ENCODE peak calls at places on chromosomes 7 and 10, in ten cellular contexts. One of them, this sample, is unnamed.

GRCh38 chr10:94116848-94117247 is 123.1 kb downstream of the PLCE1 start:
- DNase-seq in spleen: no peak
- DNase-seq in GM12878: no peak
- DNase-seq in SK-N-MC: no peak
- DNase-seq in GM23338: no peak
- DNase-seq in Panc1: no peak
- DNase-seq in SK-N-SH: no peak
- DNase-seq in GM12892: no peak
- DNase-seq in transverse colon: no peak
- DNase-seq in stomach: no peak
- DNase-seq in this sample: no peak

GRCh38 chr7:117875566-117875965 is 2.3 kb upstream of the CTTNBP2 start:
- DNase-seq in Panc1: no peak
- DNase-seq in SK-N-SH: no peak
- DNase-seq in SK-N-MC: no peak
- DNase-seq in GM23338: peak; percentile 89
- DNase-seq in transverse colon: no peak
- DNase-seq in GM12892: no peak
- DNase-seq in spleen: no peak
- DNase-seq in stomach: no peak
- DNase-seq in GM12878: no peak
- DNase-seq in this sample: no peak

GRCh38 chr10:75438275-75438674 is 6.9 kb downstream of the LRMDA start:
- DNase-seq in GM12878: no peak
- DNase-seq in SK-N-SH: no peak
- DNase-seq in transverse colon: no peak
- DNase-seq in spleen: no peak
- DNase-seq in GM12892: no peak
- DNase-seq in stomach: peak; percentile 63
- DNase-seq in GM23338: no peak
- DNase-seq in Panc1: no peak
- DNase-seq in SK-N-MC: no peak
- DNase-seq in this sample: no peak

GRCh38 chr7:82098410-82098809 is 328.6 kb upstream of the HGF start:
- DNase-seq in spleen: no peak
- DNase-seq in GM12878: no peak
- DNase-seq in GM12892: no peak
- DNase-seq in transverse colon: no peak
- DNase-seq in stomach: no peak
- DNase-seq in SK-N-SH: no peak
- DNase-seq in GM23338: no peak
- DNase-seq in Panc1: no peak
- DNase-seq in SK-N-MC: no peak
- DNase-seq in this sample: no peak

GRCh38 chr7:102834999-102835398 is 77.8 kb upstream of the LRRC17 start:
- DNase-seq in stomach: no peak
- DNase-seq in transverse colon: no peak
- DNase-seq in GM12878: peak; percentile 57
- DNase-seq in GM12892: no peak
- DNase-seq in Panc1: peak; percentile 50
- DNase-seq in spleen: no peak
- DNase-seq in SK-N-MC: no peak
- DNase-seq in GM23338: no peak
- DNase-seq in SK-N-SH: no peak
- DNase-seq in this sample: no peak

GRCh38 chr7:3028071-3028766 is 15.4 kb downstream of the CARD11 start:
- DNase-seq in transverse colon: peak; percentile 14
- DNase-seq in stomach: peak; percentile 31
- DNase-seq in SK-N-SH: peak; percentile 58
- DNase-seq in SK-N-MC: no peak
- DNase-seq in Panc1: peak; percentile 64
- DNase-seq in GM12892: no peak
- DNase-seq in GM12878: no peak
- DNase-seq in spleen: no peak
- DNase-seq in GM23338: no peak
- DNase-seq in this sample: no peak

GRCh38 chr10:22369433-22370072 is 24.3 kb downstream of the SPAG6 start:
- DNase-seq in GM12878: no peak
- DNase-seq in SK-N-MC: no peak
- DNase-seq in transverse colon: no peak
- DNase-seq in SK-N-SH: no peak
- DNase-seq in stomach: no peak
- DNase-seq in spleen: no peak
- DNase-seq in Panc1: peak; percentile 8
- DNase-seq in GM23338: no peak
- DNase-seq in GM12892: no peak
- DNase-seq in this sample: no peak

GRCh38 chr10:24873281-24873683 is 79.1 kb downstream of the PRTFDC1 start:
- DNase-seq in spleen: no peak
- DNase-seq in SK-N-MC: no peak
- DNase-seq in GM12878: no peak
- DNase-seq in SK-N-SH: no peak
- DNase-seq in GM12892: no peak
- DNase-seq in Panc1: no peak
- DNase-seq in transverse colon: no peak
- DNase-seq in stomach: no peak
- DNase-seq in GM23338: no peak
- DNase-seq in this sample: no peak

GRCh38 chr7:157875230-157876179 is 538.7 kb downstream of the DNAJB6 start:
- DNase-seq in GM12878: no peak
- DNase-seq in transverse colon: no peak
- DNase-seq in Panc1: no peak
- DNase-seq in GM23338: peak; percentile 5
- DNase-seq in spleen: peak; percentile 81
- DNase-seq in stomach: peak; percentile 57
- DNase-seq in SK-N-MC: no peak
- DNase-seq in SK-N-SH: peak; percentile 91
- DNase-seq in GM12892: no peak
- DNase-seq in this sample: no peak

GRCh38 chr10:115384665-115385064 is 291.5 kb downstream of the ATRNL1 start:
- DNase-seq in GM23338: no peak
- DNase-seq in SK-N-MC: no peak
- DNase-seq in spleen: no peak
- DNase-seq in SK-N-SH: no peak
- DNase-seq in GM12878: no peak
- DNase-seq in transverse colon: no peak
- DNase-seq in GM12892: no peak
- DNase-seq in stomach: no peak
- DNase-seq in Panc1: no peak
- DNase-seq in this sample: no peak

GRCh38 chr7:104231054-104232046 is 23.5 kb upstream of the ORC5 start:
- DNase-seq in SK-N-MC: no peak
- DNase-seq in transverse colon: peak; percentile 30
- DNase-seq in GM12892: peak; percentile 25
- DNase-seq in GM12878: no peak
- DNase-seq in GM23338: peak; percentile 91
- DNase-seq in spleen: no peak
- DNase-seq in SK-N-SH: peak; percentile 79
- DNase-seq in Panc1: peak; percentile 57
- DNase-seq in stomach: peak; percentile 45
- DNase-seq in this sample: peak; percentile 66

GRCh38 chr7:123151443-123151842 is 48.3 kb downstream of the SLC13A1 start:
- DNase-seq in Panc1: no peak
- DNase-seq in transverse colon: no peak
- DNase-seq in stomach: no peak
- DNase-seq in GM12892: no peak
- DNase-seq in SK-N-SH: no peak
- DNase-seq in GM23338: no peak
- DNase-seq in spleen: no peak
- DNase-seq in GM12878: no peak
- DNase-seq in SK-N-MC: no peak
- DNase-seq in this sample: no peak

GRCh38 chr7:17682586-17682985 is 257.7 kb downstream of the SNX13 start:
- DNase-seq in GM12892: no peak
- DNase-seq in Panc1: no peak
- DNase-seq in spleen: no peak
- DNase-seq in GM23338: no peak
- DNase-seq in stomach: no peak
- DNase-seq in SK-N-SH: no peak
- DNase-seq in transverse colon: no peak
- DNase-seq in GM12878: no peak
- DNase-seq in SK-N-MC: no peak
- DNase-seq in this sample: no peak
- TF ChIP-seq POLR2AphosphoS5 in GM12892: no peak
- TF ChIP-seq POLR2AphosphoS5 in Panc1: no peak
- TF ChIP-seq POLR2AphosphoS5 in spleen: no peak
- TF ChIP-seq POLR2AphosphoS5 in GM23338: no peak
- TF ChIP-seq POLR2AphosphoS5 in stomach: no peak
- TF ChIP-seq POLR2AphosphoS5 in SK-N-SH: no peak
- TF ChIP-seq POLR2AphosphoS5 in transverse colon: no peak
- TF ChIP-seq POLR2AphosphoS5 in GM12878: no peak
- TF ChIP-seq POLR2AphosphoS5 in SK-N-MC: no peak
- TF ChIP-seq POLR2AphosphoS5 in this sample: no peak

DNA sequence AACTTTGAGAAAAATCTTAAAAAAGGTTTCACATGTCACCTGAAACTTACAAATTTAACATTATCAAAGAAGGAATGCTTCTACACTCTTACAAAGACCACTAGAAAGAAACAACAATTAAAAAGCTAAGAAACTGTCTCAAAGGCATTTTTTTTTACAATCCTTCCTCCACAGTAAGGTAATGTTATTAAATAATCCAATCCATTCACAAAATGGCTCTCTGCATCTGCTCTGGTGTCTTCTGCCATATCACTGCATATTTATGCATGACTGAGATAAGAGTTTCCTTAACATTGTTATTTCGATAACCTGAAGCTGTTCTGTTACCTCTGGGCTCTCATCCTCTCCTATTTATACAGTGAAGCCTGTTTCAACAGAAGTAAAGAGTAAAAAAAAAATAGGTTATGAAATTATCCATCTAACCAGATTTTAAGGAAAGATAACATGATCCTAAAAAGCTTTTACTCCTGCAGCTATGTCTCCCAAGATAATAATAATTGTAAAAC is 8.5 kb downstream of the HNRNPA2B1 start:
- DNase-seq in SK-N-MC: no peak
- DNase-seq in GM23338: no peak
- DNase-seq in stomach: no peak
- DNase-seq in SK-N-SH: no peak
- DNase-seq in GM12878: no peak
- DNase-seq in spleen: no peak
- DNase-seq in GM12892: no peak
- DNase-seq in transverse colon: no peak
- DNase-seq in Panc1: no peak
- DNase-seq in this sample: no peak
- TF ChIP-seq POLR2AphosphoS5 in SK-N-MC: no peak
- TF ChIP-seq POLR2AphosphoS5 in GM23338: no peak
- TF ChIP-seq POLR2AphosphoS5 in stomach: no peak
- TF ChIP-seq POLR2AphosphoS5 in SK-N-SH: peak; percentile 17
- TF ChIP-seq POLR2AphosphoS5 in GM12878: no peak
- TF ChIP-seq POLR2AphosphoS5 in spleen: no peak
- TF ChIP-seq POLR2AphosphoS5 in GM12892: peak; percentile 11
- TF ChIP-seq POLR2AphosphoS5 in transverse colon: no peak
- TF ChIP-seq POLR2AphosphoS5 in Panc1: no peak
- TF ChIP-seq POLR2AphosphoS5 in this sample: no peak

GRCh38 chr10:77400041-77400440 is 237.6 kb downstream of the KCNMA1 start:
- DNase-seq in GM23338: no peak
- DNase-seq in GM12892: no peak
- DNase-seq in transverse colon: no peak
- DNase-seq in Panc1: no peak
- DNase-seq in GM12878: no peak
- DNase-seq in SK-N-SH: no peak
- DNase-seq in SK-N-MC: no peak
- DNase-seq in stomach: no peak
- DNase-seq in spleen: no peak
- DNase-seq in this sample: no peak

GRCh38 chr10:77404801-77405200 is 232.8 kb downstream of the KCNMA1 start:
- DNase-seq in GM23338: no peak
- DNase-seq in SK-N-SH: no peak
- DNase-seq in GM12892: no peak
- DNase-seq in spleen: no peak
- DNase-seq in transverse colon: no peak
- DNase-seq in Panc1: no peak
- DNase-seq in stomach: no peak
- DNase-seq in GM12878: no peak
- DNase-seq in SK-N-MC: no peak
- DNase-seq in this sample: no peak

GRCh38 chr10:77398986-77399755 is 238.4 kb downstream of the KCNMA1 start:
- DNase-seq in SK-N-SH: no peak
- DNase-seq in stomach: no peak
- DNase-seq in GM12878: no peak
- DNase-seq in transverse colon: no peak
- DNase-seq in spleen: no peak
- DNase-seq in GM12892: no peak
- DNase-seq in GM23338: no peak
- DNase-seq in SK-N-MC: no peak
- DNase-seq in Panc1: no peak
- DNase-seq in this sample: no peak

GRCh38 chr10:77403761-77404160 is 233.8 kb downstream of the KCNMA1 start:
- DNase-seq in GM12878: no peak
- DNase-seq in SK-N-SH: no peak
- DNase-seq in Panc1: no peak
- DNase-seq in SK-N-MC: no peak
- DNase-seq in spleen: no peak
- DNase-seq in GM23338: no peak
- DNase-seq in GM12892: no peak
- DNase-seq in stomach: no peak
- DNase-seq in transverse colon: no peak
- DNase-seq in this sample: no peak

GRCh38 chr10:77401681-77402080 is 235.9 kb downstream of the KCNMA1 start:
- DNase-seq in SK-N-SH: no peak
- DNase-seq in spleen: no peak
- DNase-seq in GM23338: no peak
- DNase-seq in transverse colon: no peak
- DNase-seq in Panc1: no peak
- DNase-seq in GM12878: no peak
- DNase-seq in SK-N-MC: no peak
- DNase-seq in stomach: no peak
- DNase-seq in GM12892: no peak
- DNase-seq in this sample: no peak
- TF ChIP-seq POLR2AphosphoS5 in SK-N-SH: no peak
- TF ChIP-seq POLR2AphosphoS5 in spleen: no peak
- TF ChIP-seq POLR2AphosphoS5 in GM23338: no peak
- TF ChIP-seq POLR2AphosphoS5 in transverse colon: no peak
- TF ChIP-seq POLR2AphosphoS5 in Panc1: no peak
- TF ChIP-seq POLR2AphosphoS5 in GM12878: no peak
- TF ChIP-seq POLR2AphosphoS5 in SK-N-MC: no peak
- TF ChIP-seq POLR2AphosphoS5 in stomach: no peak
- TF ChIP-seq POLR2AphosphoS5 in GM12892: no peak
- TF ChIP-seq POLR2AphosphoS5 in this sample: no peak

DNA sequence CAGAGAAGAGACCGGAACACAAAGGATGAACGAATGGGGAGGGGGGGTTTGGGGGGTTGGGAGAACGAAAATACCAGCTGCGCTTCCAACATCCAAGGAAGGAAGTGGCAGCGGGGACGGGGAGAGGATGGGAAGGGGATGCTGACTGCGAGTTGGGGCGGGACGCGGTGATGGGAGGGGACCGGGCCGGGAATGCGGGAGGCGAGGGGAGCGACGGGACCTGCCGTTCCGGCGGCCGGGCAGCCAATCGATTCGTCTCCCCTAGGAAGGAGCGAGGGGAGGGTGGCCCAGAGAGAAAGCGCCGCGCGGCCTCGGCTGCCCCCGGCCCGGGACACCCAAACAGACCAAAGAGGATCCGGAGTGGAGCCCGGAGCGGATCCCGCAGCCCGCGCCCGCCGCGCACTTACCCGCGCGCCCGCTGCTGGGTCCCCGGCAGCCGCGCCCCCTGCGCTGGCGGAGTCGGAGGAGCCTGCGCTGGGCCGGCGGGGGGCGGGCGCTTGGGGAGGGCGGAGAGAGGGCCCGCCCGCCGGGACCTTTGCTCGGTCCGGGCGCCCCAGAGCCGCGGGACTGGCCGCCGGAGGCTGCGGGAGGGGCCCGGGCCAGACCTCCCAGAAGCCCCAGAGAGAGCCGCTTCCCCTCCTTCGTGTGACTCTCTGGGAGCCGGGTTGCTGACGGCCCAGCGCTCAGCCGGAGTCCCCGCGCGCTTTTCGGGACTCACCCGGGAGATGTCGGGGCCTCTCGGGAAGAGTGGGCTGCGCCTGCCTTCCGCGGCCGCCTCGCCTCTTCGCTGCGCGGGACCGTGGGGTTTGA is at the start of gene GSDME:
- DNase-seq in GM23338: peak; percentile 84
- DNase-seq in GM12878: no peak
- DNase-seq in SK-N-MC: no peak
- DNase-seq in SK-N-SH: peak; percentile 96
- DNase-seq in transverse colon: peak; percentile 38
- DNase-seq in stomach: peak; percentile 46
- DNase-seq in GM12892: peak; percentile 53
- DNase-seq in spleen: peak; percentile 82
- DNase-seq in Panc1: no peak
- DNase-seq in this sample: peak; percentile 80
- TF ChIP-seq POLR2AphosphoS5 in GM23338: peak; percentile 53
- TF ChIP-seq POLR2AphosphoS5 in GM12878: no peak
- TF ChIP-seq POLR2AphosphoS5 in SK-N-MC: no peak
- TF ChIP-seq POLR2AphosphoS5 in SK-N-SH: peak; percentile 68
- TF ChIP-seq POLR2AphosphoS5 in transverse colon: no peak
- TF ChIP-seq POLR2AphosphoS5 in stomach: no peak
- TF ChIP-seq POLR2AphosphoS5 in GM12892: peak; percentile 37
- TF ChIP-seq POLR2AphosphoS5 in spleen: no peak
- TF ChIP-seq POLR2AphosphoS5 in Panc1: no peak
- TF ChIP-seq POLR2AphosphoS5 in this sample: no peak

This sample was measured in sigmoid colon.